ENCODE peak calls at places on chromosomes 13 and 19, in nine cellular contexts. F, J, G, E, N, U, D, P and B are unnamed samples.

GRCh38 chr13:33868343-33868994 is 50.5 kb downstream of the RFC3 start:
- DNase-seq in F (no peak), J (no peak), G (no peak), E (no peak), N (peak), U (no peak), D (no peak), P (no peak), B (no peak)

GRCh38 chr19:12974301-12975220 is 5.2 kb downstream of the DAND5 start:
- DNase-seq in F (no peak), J (no peak), G (no peak), E (no peak), N (no peak), U (peak), D (no peak), P (no peak), B (no peak)

GRCh38 chr13:31891472-31891871 is 140.1 kb upstream of the FRY start:
- DNase-seq in F (no peak), J (peak), G (no peak), E (no peak), N (peak), U (no peak), D (no peak), P (no peak), B (no peak)

GRCh38 chr19:3234800-3235199 is 10.3 kb downstream of the CELF5 start:
- DNase-seq in F (no peak), J (no peak), G (peak), E (no peak), N (no peak), U (peak), D (no peak), P (no peak), B (peak)

GRCh38 chr13:44685641-44686040 is 109.5 kb upstream of the TSC22D1 start:
- DNase-seq in F (no peak), J (no peak), G (no peak), E (peak), N (peak), U (no peak), D (peak), P (no peak), B (no peak)

GRCh38 chr13:110409581-110409992 is 102.5 kb downstream of the COL4A2 start:
- DNase-seq in F (no peak), J (no peak), G (no peak), E (peak), N (peak), U (no peak), D (peak), P (no peak), B (no peak)

GRCh38 chr13:25645681-25646080 is 273.9 kb downstream of the ATP8A2 start:
- DNase-seq in F (no peak), J (no peak), G (no peak), E (no peak), N (no peak), U (no peak), D (no peak), P (no peak), B (no peak)

GRCh38 chr13:107790360-107790759 is 425.0 kb downstream of the LIG4 start:
- DNase-seq in F (no peak), J (no peak), G (no peak), E (no peak), N (no peak), U (no peak), D (no peak), P (no peak), B (no peak)

GRCh38 chr19:55316646-55317045 is 8.5 kb downstream of the TMEM150B start:
- DNase-seq in F (no peak), J (no peak), G (no peak), E (no peak), N (no peak), U (no peak), D (no peak), P (no peak), B (no peak)

GRCh38 chr13:44884076-44884729 is 105.1 kb downstream of the NUFIP1 start:
- DNase-seq in F (no peak), J (no peak), G (no peak), E (peak), N (peak), U (no peak), D (peak), P (no peak), B (no peak)

GRCh38 chr13:97125051-97125809 is 96.9 kb upstream of the MBNL2 start:
- DNase-seq in F (no peak), J (peak), G (peak), E (peak), N (peak), U (peak), D (peak), P (no peak), B (peak)

GRCh38 chr13:29907670-29908069 is 57.3 kb upstream of the UBL3 start:
- DNase-seq in F (no peak), J (no peak), G (no peak), E (no peak), N (no peak), U (no peak), D (no peak), P (no peak), B (no peak)

GRCh38 chr19:38409631-38410133 is 6.8 kb downstream of the FAM98C start:
- DNase-seq in F (peak), J (no peak), G (no peak), E (peak), N (no peak), U (no peak), D (no peak), P (peak), B (no peak)

GRCh38 chr19:11091343-11092153 is 2.3 kb downstream of the LDLR start:
- DNase-seq in F (no peak), J (peak), G (no peak), E (peak), N (peak), U (no peak), D (peak), P (no peak), B (no peak)

GRCh38 chr13:51764184-51765141 is 39.5 kb downstream of the DHRS12 start:
- DNase-seq in F (peak), J (peak), G (no peak), E (peak), N (peak), U (peak), D (peak), P (no peak), B (no peak)

GRCh38 chr19:46731007-46731501 is 14.1 kb upstream of the PRKD2 start:
- DNase-seq in F (no peak), J (no peak), G (no peak), E (peak), N (peak), U (peak), D (peak), P (peak), B (no peak)

GRCh38 chr19:29878973-29879654 is 62.9 kb upstream of the URI1 start:
- DNase-seq in F (no peak), J (no peak), G (no peak), E (peak), N (peak), U (peak), D (peak), P (no peak), B (no peak)

GRCh38 chr19:35268546-35269424 is at the start of gene USF2:
- DNase-seq in F (peak), J (peak), G (peak), E (peak), N (no peak), U (peak), D (peak), P (peak), B (peak)

GRCh38 chr19:41175825-41176734 is 16.9 kb upstream of the CYP2S1 start:
- DNase-seq in F (peak), J (peak), G (no peak), E (peak), N (peak), U (no peak), D (peak), P (peak), B (peak)

GRCh38 chr19:2246801-2247361 is 2.2 kb upstream of the AMH start:
- DNase-seq in F (peak), J (no peak), G (no peak), E (peak), N (no peak), U (no peak), D (peak), P (no peak), B (no peak)

GRCh38 chr19:33812388-33813330 is 16.0 kb downstream of the KCTD15 start:
- DNase-seq in F (no peak), J (no peak), G (no peak), E (no peak), N (no peak), U (peak), D (no peak), P (no peak), B (no peak)

GRCh38 chr19:47716270-47716937 is 3.2 kb downstream of the EHD2 start:
- DNase-seq in F (no peak), J (no peak), G (no peak), E (no peak), N (no peak), U (no peak), D (no peak), P (peak), B (no peak)

GRCh38 chr13:27211771-27212364 is 39.5 kb upstream of the RPL21 start:
- DNase-seq in F (no peak), J (no peak), G (no peak), E (peak), N (peak), U (no peak), D (peak), P (peak), B (no peak)

GRCh38 chr13:99301056-99301838 is 6.0 kb downstream of the GPR183 start:
- DNase-seq in F (no peak), J (no peak), G (no peak), E (no peak), N (no peak), U (no peak), D (no peak), P (no peak), B (no peak)

GRCh38 chr13:100870898-100871297 is 196.3 kb upstream of the TMTC4 start:
- DNase-seq in F (no peak), J (no peak), G (peak), E (no peak), N (no peak), U (no peak), D (no peak), P (no peak), B (no peak)

GRCh38 chr19:35830986-35831385 is 18.3 kb upstream of the PRODH2 start:
- DNase-seq in F (no peak), J (no peak), G (no peak), E (no peak), N (no peak), U (no peak), D (no peak), P (no peak), B (no peak)

GRCh38 chr13:56909896-56910600 is 230.7 kb upstream of the PRR20A start:
- DNase-seq in F (no peak), J (no peak), G (no peak), E (no peak), N (no peak), U (no peak), D (no peak), P (peak), B (no peak)

GRCh38 chr13:55214851-55215345 is 1925.8 kb upstream of the PRR20A start:
- DNase-seq in F (no peak), J (no peak), G (no peak), E (no peak), N (no peak), U (no peak), D (no peak), P (no peak), B (no peak)

GRCh38 chr13:71524245-71525002 is 342.6 kb downstream of the DACH1 start:
- DNase-seq in F (no peak), J (no peak), G (no peak), E (no peak), N (no peak), U (peak), D (no peak), P (no peak), B (no peak)

GRCh38 chr13:60155978-60156377 is 7.8 kb downstream of the DIAPH3 start:
- DNase-seq in F (no peak), J (no peak), G (no peak), E (peak), N (no peak), U (no peak), D (no peak), P (no peak), B (no peak)

GRCh38 chr13:83546476-83546875 is 335.8 kb downstream of the SLITRK1 start:
- DNase-seq in F (no peak), J (no peak), G (no peak), E (no peak), N (no peak), U (no peak), D (no peak), P (no peak), B (no peak)

GRCh38 chr13:78499802-78500201 is 103.5 kb downstream of the POU4F1 start:
- DNase-seq in F (no peak), J (no peak), G (no peak), E (no peak), N (no peak), U (no peak), D (no peak), P (no peak), B (no peak)

GRCh38 chr19:5934779-5935472 is 20.9 kb downstream of the CAPS start:
- DNase-seq in F (peak), J (peak), G (no peak), E (peak), N (no peak), U (peak), D (no peak), P (peak), B (peak)

GRCh38 chr19:9865732-9866627 is 30.9 kb downstream of the PIN1 start:
- DNase-seq in F (no peak), J (no peak), G (no peak), E (no peak), N (no peak), U (no peak), D (no peak), P (no peak), B (no peak)

GRCh38 chr13:106859505-106859904 is 291.6 kb upstream of the ARGLU1 start:
- DNase-seq in F (no peak), J (no peak), G (no peak), E (no peak), N (no peak), U (no peak), D (peak), P (no peak), B (no peak)

GRCh38 chr13:83879431-83880171 is 2.7 kb downstream of the SLITRK1 start:
- DNase-seq in F (no peak), J (peak), G (peak), E (peak), N (no peak), U (no peak), D (no peak), P (no peak), B (no peak)

GRCh38 chr19:45200614-45201013 is 22.0 kb downstream of the BLOC1S3 start:
- DNase-seq in F (no peak), J (no peak), G (peak), E (peak), N (peak), U (peak), D (no peak), P (no peak), B (peak)
- TF ChIP-seq CTCF in F (peak), J (peak), G (peak), E (peak), N (peak), U (peak), D (peak), P (no peak), B (peak)

GRCh38 chr19:4375620-4376228 is 24.6 kb downstream of the SH3GL1 start:
- DNase-seq in F (no peak), J (peak), G (peak), E (peak), N (no peak), U (peak), D (peak), P (no peak), B (no peak)
- TF ChIP-seq CTCF in F (no peak), J (peak), G (peak), E (peak), N (peak), U (peak), D (peak), P (no peak), B (no peak)

DNA sequence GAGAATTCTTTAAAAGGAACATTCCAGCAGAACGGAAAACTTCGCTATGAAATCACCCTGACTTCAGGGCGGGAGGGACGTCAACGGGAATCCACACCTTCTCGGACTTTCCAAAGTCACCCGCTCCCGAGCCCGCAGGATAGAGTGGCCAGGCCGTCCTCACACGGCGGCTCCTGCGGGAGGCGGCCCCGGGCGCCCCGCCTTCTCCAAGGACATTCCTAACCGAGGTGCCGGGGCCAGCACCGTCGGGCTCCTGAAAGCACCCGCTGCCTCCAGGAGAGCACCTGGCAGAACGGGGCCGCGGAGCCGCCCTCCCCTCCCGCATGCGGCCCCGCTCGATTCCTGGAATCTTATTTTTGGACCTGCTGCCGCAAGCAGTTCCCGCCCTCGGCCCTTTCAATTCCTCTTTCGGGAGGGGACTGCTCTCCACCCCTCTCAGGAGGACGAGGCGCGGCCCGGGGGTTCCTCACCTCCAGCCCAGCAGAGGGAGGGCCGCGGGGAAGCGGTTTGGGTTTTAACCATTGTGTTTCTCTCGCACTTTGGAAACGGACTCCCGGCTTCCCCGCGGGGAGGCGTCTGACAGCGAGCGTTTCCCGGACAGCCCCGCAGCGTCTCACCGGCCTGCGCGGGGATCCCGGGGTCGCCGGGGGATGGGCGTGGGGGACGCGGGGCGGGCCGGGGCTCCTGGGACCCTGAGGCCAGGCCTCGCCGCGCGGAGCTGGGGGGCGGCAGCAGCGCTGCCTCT is 938 bp downstream of the GAS6 start:
- DNase-seq in F (peak), J (peak), G (no peak), E (no peak), N (no peak), U (no peak), D (no peak), P (peak), B (peak)
- TF ChIP-seq CTCF in F (no peak), J (no peak), G (no peak), E (no peak), N (no peak), U (no peak), D (no peak), P (no peak), B (no peak)

GRCh38 chr13:74761794-74762193 is 627.6 kb upstream of the KLF12 start:
- DNase-seq in F (no peak), J (no peak), G (no peak), E (peak), N (no peak), U (no peak), D (no peak), P (no peak), B (no peak)
- TF ChIP-seq CTCF in F (no peak), J (no peak), G (no peak), E (no peak), N (no peak), U (no peak), D (no peak), P (no peak), B (no peak)

GRCh38 chr19:19026299-19026971 is 6.9 kb downstream of the SUGP2 start:
- DNase-seq in F (no peak), J (peak), G (peak), E (peak), N (peak), U (no peak), D (no peak), P (no peak), B (no peak)
- TF ChIP-seq CTCF in F (no peak), J (peak), G (peak), E (peak), N (peak), U (peak), D (peak), P (no peak), B (no peak)

DNA sequence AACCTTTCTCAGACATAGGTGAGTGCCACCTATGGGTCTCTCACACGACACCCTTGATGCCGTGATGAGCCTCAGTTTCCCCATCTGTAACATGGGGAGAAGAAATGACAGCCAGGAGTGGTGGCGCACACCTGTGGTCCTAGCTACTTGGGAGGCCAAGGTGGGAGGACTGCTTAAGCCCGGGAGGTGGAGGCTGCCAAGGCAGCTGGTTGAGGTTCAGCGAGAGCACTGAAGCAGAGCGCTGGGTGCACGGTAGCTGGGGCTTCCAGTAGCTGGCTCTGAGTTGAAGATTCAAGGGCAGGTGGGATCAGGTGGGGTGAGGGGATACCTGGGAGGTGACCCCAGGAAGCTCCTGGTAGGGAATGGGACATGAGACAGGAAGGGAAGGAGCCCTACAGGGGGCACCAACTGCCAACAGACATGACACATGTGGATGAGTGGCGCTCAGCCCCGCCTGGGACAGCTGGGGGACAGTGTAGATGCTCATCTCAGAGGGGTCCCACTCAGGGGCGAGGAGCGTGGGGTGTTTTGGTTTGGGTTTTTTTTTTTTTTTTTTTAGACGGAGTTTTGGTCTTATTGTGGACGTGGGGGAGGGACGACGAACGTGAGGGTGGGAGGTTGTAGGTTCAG is 6.5 kb upstream of the SSBP4 start:
- DNase-seq in F (no peak), J (no peak), G (no peak), E (no peak), N (no peak), U (no peak), D (no peak), P (peak), B (no peak)
- TF ChIP-seq CTCF in F (no peak), J (no peak), G (no peak), E (no peak), N (no peak), U (peak), D (no peak), P (no peak), B (no peak)

GRCh38 chr19:51546650-51547396 is 15.4 kb upstream of the SIGLEC6 start:
- DNase-seq in F (no peak), J (no peak), G (no peak), E (no peak), N (no peak), U (no peak), D (peak), P (no peak), B (no peak)

GRCh38 chr19:51547397-51548212 is 16.1 kb upstream of the SIGLEC6 start:
- DNase-seq in F (no peak), J (no peak), G (no peak), E (no peak), N (no peak), U (no peak), D (no peak), P (no peak), B (no peak)

GRCh38 chr19:51548213-51548651 is 16.8 kb upstream of the SIGLEC6 start:
- DNase-seq in F (no peak), J (no peak), G (no peak), E (no peak), N (no peak), U (no peak), D (no peak), P (no peak), B (no peak)

GRCh38 chr19:51544038-51544437 is 12.6 kb upstream of the SIGLEC6 start:
- DNase-seq in F (no peak), J (no peak), G (no peak), E (no peak), N (no peak), U (no peak), D (no peak), P (no peak), B (no peak)

GRCh38 chr19:51546107-51546649 is 14.7 kb upstream of the SIGLEC6 start:
- DNase-seq in F (no peak), J (no peak), G (no peak), E (no peak), N (no peak), U (no peak), D (no peak), P (no peak), B (no peak)
- TF ChIP-seq CTCF in F (no peak), J (no peak), G (no peak), E (no peak), N (no peak), U (no peak), D (no peak), P (no peak), B (no peak)